ENCODE peak calls at places on chromosomes 3 and 15, in four cellular contexts. I is putamen, X is RPMI8226, B is HT-29. Q is an unnamed sample.

GRCh38 chr3:54628888-54629368 is 298.9 kb downstream of the LRTM1 start:
- DNase-seq in I (no peak), X (no peak), B (no peak), Q (no peak)

GRCh38 chr15:53448215-53449001 is 311.1 kb downstream of the WDR72 start:
- DNase-seq in I (no peak), X (peak), B (no peak), Q (no peak)

GRCh38 chr15:67520976-67521769 is at the start of gene C15orf61:
- DNase-seq in I (peak), X (peak), B (peak), Q (peak)

GRCh38 chr15:46815765-46816164 is 901.5 kb upstream of the SEMA6D start:
- DNase-seq in I (no peak), X (peak), B (peak), Q (no peak)

GRCh38 chr15:66287461-66288055 is 5.8 kb upstream of the DIS3L start:
- DNase-seq in I (peak), X (peak), B (peak), Q (no peak)

GRCh38 chr3:128001576-128001975 is 50.7 kb upstream of the SEC61A1 start:
- DNase-seq in I (no peak), X (no peak), B (peak), Q (no peak)

GRCh38 chr15:62545392-62546227 is 380.5 kb upstream of the C2CD4B start:
- DNase-seq in I (peak), X (no peak), B (no peak), Q (peak)

GRCh38 chr3:53671192-53672021 is 174.8 kb downstream of the CHDH start:
- DNase-seq in I (no peak), X (peak), B (no peak), Q (no peak)

GRCh38 chr3:33578325-33579180 is 138.3 kb upstream of the UBP1 start:
- DNase-seq in I (no peak), X (no peak), B (no peak), Q (no peak)

GRCh38 chr15:58669108-58669507 is 80.4 kb downstream of the ADAM10 start:
- DNase-seq in I (no peak), X (no peak), B (no peak), Q (no peak)

GRCh38 chr3:79396595-79396994 is 371.2 kb downstream of the ROBO1 start:
- DNase-seq in I (no peak), X (no peak), B (no peak), Q (no peak)

GRCh38 chr15:73052679-73053397 is 575 bp downstream of the NEO1 start:
- DNase-seq in I (peak), X (peak), B (peak), Q (peak)

GRCh38 chr15:81275711-81276417 is 48.1 kb downstream of the STARD5 start:
- DNase-seq in I (no peak), X (no peak), B (no peak), Q (no peak)